ENCODE peak calls at places on chromosome 10, in ten cellular contexts. One of them, this sample, is unnamed.
A peak's percentile ranks its signal among the peaks of the same experiment; 100 is the strongest.

GRCh38 chr10:116254422-116255152 is 18.4 kb downstream of the GFRA1 start:
- DNase-seq in H54: no peak
- DNase-seq in ACHN: no peak
- DNase-seq in SK-N-SH: no peak
- DNase-seq in stimulated activated CD8-positive, alpha-beta memory T cell treated with anti-CD3 and anti-CD28 coated beads, Interleukin-12 subunit alpha, Interleukin-12 subunit beta, amount 100 ng/mL, for 4 hours: no peak
- DNase-seq in stimulated activated CD4-positive, alpha-beta T cell treated with anti-CD3 and anti-CD28 coated beads, Interleukin-1b, Interleukin-23, amount 100 ng/mL, for 4 hours: no peak
- DNase-seq in GF-D8: no peak
- DNase-seq in hepatocyte: no peak
- DNase-seq in AG08395: no peak
- DNase-seq in activated CD4-positive, alpha-beta T cell treated with anti-CD3 and anti-CD28 coated beads, Interleukin-2, amount 10 ng/mL, durations not matched to agents 7 days and 5 days: no peak
- DNase-seq in this sample: no peak

GRCh38 chr10:58587676-58588075 is 75.0 kb downstream of the BICC1 start:
- DNase-seq in H54: no peak
- DNase-seq in ACHN: no peak
- DNase-seq in SK-N-SH: no peak
- DNase-seq in stimulated activated CD8-positive, alpha-beta memory T cell treated with anti-CD3 and anti-CD28 coated beads, Interleukin-12 subunit alpha, Interleukin-12 subunit beta, amount 100 ng/mL, for 4 hours: no peak
- DNase-seq in stimulated activated CD4-positive, alpha-beta T cell treated with anti-CD3 and anti-CD28 coated beads, Interleukin-1b, Interleukin-23, amount 100 ng/mL, for 4 hours: no peak
- DNase-seq in GF-D8: no peak
- DNase-seq in hepatocyte: no peak
- DNase-seq in AG08395: no peak
- DNase-seq in activated CD4-positive, alpha-beta T cell treated with anti-CD3 and anti-CD28 coated beads, Interleukin-2, amount 10 ng/mL, durations not matched to agents 7 days and 5 days: no peak
- DNase-seq in this sample: no peak

GRCh38 chr10:70295321-70295720 is 11.5 kb upstream of the NPFFR1 start:
- DNase-seq in H54: no peak
- DNase-seq in ACHN: no peak
- DNase-seq in SK-N-SH: no peak
- DNase-seq in stimulated activated CD8-positive, alpha-beta memory T cell treated with anti-CD3 and anti-CD28 coated beads, Interleukin-12 subunit alpha, Interleukin-12 subunit beta, amount 100 ng/mL, for 4 hours: no peak
- DNase-seq in stimulated activated CD4-positive, alpha-beta T cell treated with anti-CD3 and anti-CD28 coated beads, Interleukin-1b, Interleukin-23, amount 100 ng/mL, for 4 hours: no peak
- DNase-seq in GF-D8: no peak
- DNase-seq in hepatocyte: no peak
- DNase-seq in AG08395: no peak
- DNase-seq in activated CD4-positive, alpha-beta T cell treated with anti-CD3 and anti-CD28 coated beads, Interleukin-2, amount 10 ng/mL, durations not matched to agents 7 days and 5 days: no peak
- DNase-seq in this sample: no peak

GRCh38 chr10:98006266-98006665 is 24.2 kb downstream of the CRTAC1 start:
- DNase-seq in H54: no peak
- DNase-seq in ACHN: no peak
- DNase-seq in SK-N-SH: peak; percentile 55
- DNase-seq in stimulated activated CD8-positive, alpha-beta memory T cell treated with anti-CD3 and anti-CD28 coated beads, Interleukin-12 subunit alpha, Interleukin-12 subunit beta, amount 100 ng/mL, for 4 hours: no peak
- DNase-seq in stimulated activated CD4-positive, alpha-beta T cell treated with anti-CD3 and anti-CD28 coated beads, Interleukin-1b, Interleukin-23, amount 100 ng/mL, for 4 hours: no peak
- DNase-seq in GF-D8: no peak
- DNase-seq in hepatocyte: peak; percentile 17
- DNase-seq in AG08395: no peak
- DNase-seq in activated CD4-positive, alpha-beta T cell treated with anti-CD3 and anti-CD28 coated beads, Interleukin-2, amount 10 ng/mL, durations not matched to agents 7 days and 5 days: no peak
- DNase-seq in this sample: no peak

GRCh38 chr10:88292185-88292514 is 291.0 kb downstream of the RNLS start:
- DNase-seq in H54: no peak
- DNase-seq in ACHN: no peak
- DNase-seq in SK-N-SH: no peak
- DNase-seq in stimulated activated CD8-positive, alpha-beta memory T cell treated with anti-CD3 and anti-CD28 coated beads, Interleukin-12 subunit alpha, Interleukin-12 subunit beta, amount 100 ng/mL, for 4 hours: no peak
- DNase-seq in stimulated activated CD4-positive, alpha-beta T cell treated with anti-CD3 and anti-CD28 coated beads, Interleukin-1b, Interleukin-23, amount 100 ng/mL, for 4 hours: no peak
- DNase-seq in GF-D8: no peak
- DNase-seq in hepatocyte: no peak
- DNase-seq in AG08395: no peak
- DNase-seq in activated CD4-positive, alpha-beta T cell treated with anti-CD3 and anti-CD28 coated beads, Interleukin-2, amount 10 ng/mL, durations not matched to agents 7 days and 5 days: no peak
- DNase-seq in this sample: no peak

GRCh38 chr10:70198696-70199466 is 28.6 kb upstream of the SAR1A start:
- DNase-seq in H54: no peak
- DNase-seq in ACHN: no peak
- DNase-seq in SK-N-SH: no peak
- DNase-seq in stimulated activated CD8-positive, alpha-beta memory T cell treated with anti-CD3 and anti-CD28 coated beads, Interleukin-12 subunit alpha, Interleukin-12 subunit beta, amount 100 ng/mL, for 4 hours: no peak
- DNase-seq in stimulated activated CD4-positive, alpha-beta T cell treated with anti-CD3 and anti-CD28 coated beads, Interleukin-1b, Interleukin-23, amount 100 ng/mL, for 4 hours: no peak
- DNase-seq in GF-D8: no peak
- DNase-seq in hepatocyte: no peak
- DNase-seq in AG08395: no peak
- DNase-seq in activated CD4-positive, alpha-beta T cell treated with anti-CD3 and anti-CD28 coated beads, Interleukin-2, amount 10 ng/mL, durations not matched to agents 7 days and 5 days: peak; percentile 14
- DNase-seq in this sample: no peak

GRCh38 chr10:97708976-97709745 is 4.4 kb upstream of the MARVELD1 start:
- DNase-seq in H54: peak; percentile 86
- DNase-seq in ACHN: peak; percentile 73
- DNase-seq in SK-N-SH: peak; percentile 58
- DNase-seq in stimulated activated CD8-positive, alpha-beta memory T cell treated with anti-CD3 and anti-CD28 coated beads, Interleukin-12 subunit alpha, Interleukin-12 subunit beta, amount 100 ng/mL, for 4 hours: no peak
- DNase-seq in stimulated activated CD4-positive, alpha-beta T cell treated with anti-CD3 and anti-CD28 coated beads, Interleukin-1b, Interleukin-23, amount 100 ng/mL, for 4 hours: no peak
- DNase-seq in GF-D8: peak; percentile 24
- DNase-seq in hepatocyte: peak; percentile 80
- DNase-seq in AG08395: peak; percentile 83
- DNase-seq in activated CD4-positive, alpha-beta T cell treated with anti-CD3 and anti-CD28 coated beads, Interleukin-2, amount 10 ng/mL, durations not matched to agents 7 days and 5 days: peak; percentile 53
- DNase-seq in this sample: no peak

GRCh38 chr10:45111509-45111908 is 110.8 kb downstream of the ZNF22 start:
- DNase-seq in H54: no peak
- DNase-seq in ACHN: no peak
- DNase-seq in SK-N-SH: no peak
- DNase-seq in stimulated activated CD8-positive, alpha-beta memory T cell treated with anti-CD3 and anti-CD28 coated beads, Interleukin-12 subunit alpha, Interleukin-12 subunit beta, amount 100 ng/mL, for 4 hours: no peak
- DNase-seq in stimulated activated CD4-positive, alpha-beta T cell treated with anti-CD3 and anti-CD28 coated beads, Interleukin-1b, Interleukin-23, amount 100 ng/mL, for 4 hours: no peak
- DNase-seq in GF-D8: no peak
- DNase-seq in hepatocyte: no peak
- DNase-seq in AG08395: no peak
- DNase-seq in activated CD4-positive, alpha-beta T cell treated with anti-CD3 and anti-CD28 coated beads, Interleukin-2, amount 10 ng/mL, durations not matched to agents 7 days and 5 days: no peak
- DNase-seq in this sample: no peak

GRCh38 chr10:31146496-31147219 is 115.0 kb upstream of the ZNF438 start:
- DNase-seq in H54: peak; percentile 27
- DNase-seq in ACHN: peak; percentile 52
- DNase-seq in SK-N-SH: no peak
- DNase-seq in stimulated activated CD8-positive, alpha-beta memory T cell treated with anti-CD3 and anti-CD28 coated beads, Interleukin-12 subunit alpha, Interleukin-12 subunit beta, amount 100 ng/mL, for 4 hours: no peak
- DNase-seq in stimulated activated CD4-positive, alpha-beta T cell treated with anti-CD3 and anti-CD28 coated beads, Interleukin-1b, Interleukin-23, amount 100 ng/mL, for 4 hours: no peak
- DNase-seq in GF-D8: no peak
- DNase-seq in hepatocyte: peak; percentile 17
- DNase-seq in AG08395: peak; percentile 61
- DNase-seq in activated CD4-positive, alpha-beta T cell treated with anti-CD3 and anti-CD28 coated beads, Interleukin-2, amount 10 ng/mL, durations not matched to agents 7 days and 5 days: no peak
- DNase-seq in this sample: peak; percentile 74

GRCh38 chr10:5522913-5523560 is 1.7 kb upstream of the CALML3 start:
- DNase-seq in H54: no peak
- DNase-seq in ACHN: no peak
- DNase-seq in SK-N-SH: no peak
- DNase-seq in stimulated activated CD8-positive, alpha-beta memory T cell treated with anti-CD3 and anti-CD28 coated beads, Interleukin-12 subunit alpha, Interleukin-12 subunit beta, amount 100 ng/mL, for 4 hours: no peak
- DNase-seq in stimulated activated CD4-positive, alpha-beta T cell treated with anti-CD3 and anti-CD28 coated beads, Interleukin-1b, Interleukin-23, amount 100 ng/mL, for 4 hours: no peak
- DNase-seq in GF-D8: no peak
- DNase-seq in hepatocyte: no peak
- DNase-seq in AG08395: no peak
- DNase-seq in activated CD4-positive, alpha-beta T cell treated with anti-CD3 and anti-CD28 coated beads, Interleukin-2, amount 10 ng/mL, durations not matched to agents 7 days and 5 days: no peak
- DNase-seq in this sample: no peak

GRCh38 chr10:64211466-64211865 is 690.3 kb downstream of the REEP3 start:
- DNase-seq in H54: no peak
- DNase-seq in ACHN: no peak
- DNase-seq in SK-N-SH: no peak
- DNase-seq in stimulated activated CD8-positive, alpha-beta memory T cell treated with anti-CD3 and anti-CD28 coated beads, Interleukin-12 subunit alpha, Interleukin-12 subunit beta, amount 100 ng/mL, for 4 hours: no peak
- DNase-seq in stimulated activated CD4-positive, alpha-beta T cell treated with anti-CD3 and anti-CD28 coated beads, Interleukin-1b, Interleukin-23, amount 100 ng/mL, for 4 hours: no peak
- DNase-seq in GF-D8: no peak
- DNase-seq in hepatocyte: no peak
- DNase-seq in AG08395: no peak
- DNase-seq in activated CD4-positive, alpha-beta T cell treated with anti-CD3 and anti-CD28 coated beads, Interleukin-2, amount 10 ng/mL, durations not matched to agents 7 days and 5 days: no peak
- DNase-seq in this sample: no peak